ENCODE peak calls at places on chromosomes 6 and 20, in five cellular contexts. W is dorsolateral prefrontal cortex, K is upper lobe of left lung, Q is HCT116, X is pancreas. P is an unnamed sample.

GRCh38 chr6:95352064-95352463 is 225.3 kb upstream of the MANEA start:
- DNase-seq in W (no peak), K (no peak), Q (peak), X (no peak), P (no peak)

GRCh38 chr20:23629017-23629541 is 8.7 kb downstream of the CST3 start:
- DNase-seq in W (no peak), K (peak), Q (peak), X (no peak), P (no peak)

GRCh38 chr6:31354788-31355539 is 2.0 kb downstream of the HLA-B start:
- DNase-seq in W (no peak), K (no peak), Q (no peak), X (no peak), P (peak)

GRCh38 chr6:129055796-129056195 is 172.9 kb downstream of the LAMA2 start:
- DNase-seq in W (no peak), K (no peak), Q (no peak), X (no peak), P (no peak)

GRCh38 chr6:156857573-156857972 is 80.4 kb downstream of the ARID1B start:
- DNase-seq in W (no peak), K (no peak), Q (no peak), X (no peak), P (no peak)

GRCh38 chr6:34113532-34113931 is 32.4 kb downstream of the GRM4 start:
- DNase-seq in W (no peak), K (no peak), Q (no peak), X (no peak), P (no peak)

GRCh38 chr20:14745830-14746229 is 408.4 kb upstream of the FLRT3 start:
- DNase-seq in W (no peak), K (no peak), Q (no peak), X (no peak), P (no peak)

GRCh38 chr6:39980839-39981580 is 46.7 kb upstream of the MOCS1 start:
- DNase-seq in W (peak), K (no peak), Q (peak), X (no peak), P (no peak)

GRCh38 chr6:33410711-33411631 is at the start of gene PHF1:
- DNase-seq in W (peak), K (peak), Q (peak), X (peak), P (peak)

GRCh38 chr20:46364670-46365482 is 41.5 kb downstream of the ELMO2 start:
- DNase-seq in W (no peak), K (no peak), Q (no peak), X (no peak), P (no peak)

GRCh38 chr6:108368431-108369030 is 73.7 kb downstream of the AFG1L start:
- DNase-seq in W (no peak), K (no peak), Q (no peak), X (no peak), P (no peak)

GRCh38 chr6:80789912-80790635 is 683.6 kb downstream of the BCKDHB start:
- DNase-seq in W (no peak), K (no peak), Q (no peak), X (no peak), P (no peak)

GRCh38 chr6:41373367-41373918 is 38.0 kb downstream of the NCR2 start:
- DNase-seq in W (no peak), K (no peak), Q (no peak), X (no peak), P (no peak)

GRCh38 chr20:51541189-51542032 is 1.1 kb downstream of the NFATC2 start:
- DNase-seq in W (peak), K (peak), Q (no peak), X (peak), P (peak)

GRCh38 chr6:99490608-99491007 is 24.6 kb downstream of the USP45 start:
- DNase-seq in W (no peak), K (no peak), Q (no peak), X (no peak), P (no peak)

GRCh38 chr20:24935140-24935539 is 13.9 kb upstream of the CST7 start:
- DNase-seq in W (no peak), K (no peak), Q (no peak), X (no peak), P (no peak)

GRCh38 chr6:40586800-40587201 is 363 bp downstream of the LRFN2 start:
- DNase-seq in W (peak), K (no peak), Q (no peak), X (peak), P (peak)

GRCh38 chr6:83365931-83366330 is 64.9 kb downstream of the ME1 start:
- DNase-seq in W (no peak), K (no peak), Q (no peak), X (no peak), P (no peak)

GRCh38 chr6:116327803-116328527 is 42.8 kb upstream of the DSE start:
- DNase-seq in W (no peak), K (no peak), Q (no peak), X (no peak), P (no peak)

GRCh38 chr6:150689900-150690590 is 90.4 kb downstream of the PLEKHG1 start:
- DNase-seq in W (no peak), K (no peak), Q (no peak), X (no peak), P (no peak)

GRCh38 chr6:36938536-36938935 is 16.0 kb upstream of the PI16 start:
- DNase-seq in W (no peak), K (no peak), Q (no peak), X (no peak), P (no peak)

GRCh38 chr20:63533388-63533787 is 3.8 kb downstream of the PTK6 start:
- DNase-seq in W (no peak), K (no peak), Q (no peak), X (no peak), P (no peak)

GRCh38 chr20:51650685-51651134 is 108.2 kb upstream of the NFATC2 start:
- DNase-seq in W (no peak), K (peak), Q (peak), X (no peak), P (no peak)

GRCh38 chr20:41587956-41588355 is 30.2 kb downstream of the CHD6 start:
- DNase-seq in W (no peak), K (no peak), Q (no peak), X (no peak), P (no peak)

GRCh38 chr6:25640446-25640845 is 11.6 kb upstream of the SCGN start:
- DNase-seq in W (no peak), K (no peak), Q (no peak), X (no peak), P (no peak)

GRCh38 chr6:31528307-31528777 is 420 bp upstream of the MCCD1 start:
- DNase-seq in W (no peak), K (no peak), Q (no peak), X (no peak), P (no peak)

GRCh38 chr20:957544-957943 is 41.4 kb upstream of the ANGPT4 start:
- DNase-seq in W (no peak), K (no peak), Q (no peak), X (no peak), P (no peak)

GRCh38 chr6:170236131-170236851 is 54.6 kb downstream of the DLL1 start:
- DNase-seq in W (no peak), K (no peak), Q (no peak), X (no peak), P (no peak)

GRCh38 chr6:143838395-143838794 is 4.7 kb upstream of the LTV1 start:
- DNase-seq in W (no peak), K (no peak), Q (no peak), X (no peak), P (no peak)

GRCh38 chr6:43276180-43277082 is 21.6 kb upstream of the SLC22A7 start:
- DNase-seq in W (no peak), K (no peak), Q (no peak), X (no peak), P (peak)

GRCh38 chr6:131000544-131000943 is 62.5 kb downstream of the EPB41L2 start:
- DNase-seq in W (no peak), K (no peak), Q (no peak), X (no peak), P (no peak)

GRCh38 chr20:44370639-44371218 is 15.2 kb downstream of the HNF4A start:
- DNase-seq in W (no peak), K (no peak), Q (no peak), X (peak), P (no peak)

GRCh38 chr20:14009206-14009605 is 13.9 kb downstream of the MACROD2 start:
- DNase-seq in W (no peak), K (no peak), Q (no peak), X (no peak), P (no peak)

GRCh38 chr6:42007753-42008528 is 42.4 kb upstream of the TAF8 start:
- DNase-seq in W (no peak), K (peak), Q (no peak), X (no peak), P (no peak)

GRCh38 chr20:44187054-44187762 is at the start of gene JPH2:
- DNase-seq in W (no peak), K (no peak), Q (no peak), X (no peak), P (no peak)

GRCh38 chr6:114108119-114109002 is 137.4 kb upstream of the HDAC2 start:
- DNase-seq in W (peak), K (peak), Q (peak), X (peak), P (no peak)
- TF ChIP-seq CTCF in W (peak), K (no peak), Q (peak), X (no peak), P (no peak)

DNA sequence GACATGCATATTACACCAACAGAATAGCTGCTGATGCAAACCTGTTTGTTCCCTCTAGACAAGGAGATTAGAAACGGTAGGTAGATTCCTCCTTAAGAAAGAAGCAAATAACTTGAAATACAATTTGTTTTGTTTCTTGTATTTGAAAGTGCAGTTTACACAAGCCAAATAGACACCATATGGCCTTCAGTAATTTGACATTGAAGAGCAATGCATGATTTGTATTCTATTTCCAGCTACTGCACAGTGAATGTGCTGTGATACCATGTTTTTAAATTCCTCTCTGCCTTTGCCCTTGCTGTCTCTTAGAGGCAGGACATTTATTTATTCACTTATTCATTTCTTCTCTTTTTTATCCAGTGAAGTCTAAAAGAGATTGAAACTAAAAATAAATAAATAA is 31.9 kb upstream of the ANKEF1 start:
- DNase-seq in W (no peak), K (no peak), Q (no peak), X (no peak), P (no peak)
- TF ChIP-seq CTCF in W (no peak), K (no peak), Q (no peak), X (no peak), P (no peak)

DNA sequence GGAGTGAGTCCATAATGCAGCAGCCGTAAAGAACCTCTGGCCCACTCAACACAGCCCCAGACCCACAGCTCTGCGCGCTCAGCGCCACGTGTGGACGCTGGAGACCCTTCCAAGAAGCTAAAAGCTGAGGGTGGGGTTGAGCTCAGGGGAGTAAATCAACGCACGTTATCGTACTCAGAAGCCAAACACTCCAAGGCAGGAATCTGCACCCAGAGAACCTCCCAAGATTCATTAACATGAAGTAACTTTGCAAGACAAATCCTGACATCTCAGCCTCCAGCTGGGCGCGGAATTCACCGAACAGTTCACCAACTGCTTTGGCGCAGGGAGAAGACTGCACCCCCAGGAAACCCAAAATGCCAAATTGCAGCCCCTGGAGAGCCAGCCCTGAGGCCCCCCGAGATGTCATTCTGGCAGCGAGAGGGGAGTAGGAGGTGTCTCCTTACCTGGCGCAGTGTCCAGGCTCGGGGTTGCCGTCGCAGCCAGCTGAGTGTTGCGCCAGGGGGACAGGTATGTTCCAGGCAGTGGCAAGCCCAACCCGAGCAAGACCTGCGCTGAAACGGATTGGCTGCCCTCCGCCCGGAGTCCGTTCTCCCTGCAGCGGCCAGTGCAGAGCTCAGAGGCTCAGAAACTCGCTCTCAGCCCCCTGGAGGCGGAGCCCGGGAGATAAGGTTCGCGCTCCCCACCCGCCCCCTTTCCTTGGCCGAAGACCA is at the start of gene COL21A1:
- DNase-seq in W (no peak), K (peak), Q (no peak), X (peak), P (no peak)
- TF ChIP-seq CTCF in W (no peak), K (no peak), Q (peak), X (no peak), P (no peak)

GRCh38 chr6:9307786-9308185 is 872.4 kb upstream of the SLC35B3 start:
- DNase-seq in W (no peak), K (no peak), Q (no peak), X (no peak), P (no peak)
- TF ChIP-seq CTCF in W (no peak), K (no peak), Q (no peak), X (no peak), P (no peak)

GRCh38 chr6:122969999-122970398 is 26.0 kb upstream of the CLVS2 start:
- DNase-seq in W (no peak), K (no peak), Q (no peak), X (no peak), P (no peak)
- TF ChIP-seq CTCF in W (no peak), K (no peak), Q (peak), X (no peak), P (no peak)

DNA sequence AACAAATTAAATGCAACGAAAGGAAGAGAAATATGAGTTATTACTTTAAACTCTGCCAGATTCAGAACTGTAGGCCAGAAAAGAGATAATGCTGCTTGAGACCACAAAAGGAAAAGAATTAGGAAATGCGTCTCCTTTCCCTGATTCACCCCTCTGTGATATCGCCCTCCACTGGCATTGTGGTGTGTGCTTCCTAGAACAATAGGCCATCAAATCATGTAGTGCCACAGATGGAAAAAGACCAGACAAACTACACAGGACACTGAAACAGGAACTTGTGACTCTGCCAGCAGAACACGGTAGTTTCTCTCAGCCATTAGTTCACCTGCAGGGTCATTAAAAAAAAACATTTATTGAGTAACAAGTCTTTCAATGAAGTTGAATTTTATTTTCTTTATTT is 14.8 kb upstream of the LAMA4 start:
- DNase-seq in W (no peak), K (no peak), Q (no peak), X (no peak), P (no peak)
- TF ChIP-seq CTCF in W (no peak), K (no peak), Q (peak), X (no peak), P (no peak)

P was measured in natural killer cell.